ENCODE peak calls at places on chromosome 2, in ten cellular contexts. One of them, this sample, is unnamed.

GRCh38 chr2:141062016-141062415 is 1068.8 kb downstream of the LRP1B start:
- DNase-seq in midbrain: peak; percentile 33
- DNase-seq in activated T-cell treated with anti-CD3 and anti-CD28 coated beads, Interleukin-2, amount 50 U/mL, for 24 hours: no peak
- DNase-seq in GM23248: no peak
- DNase-seq in left lobe of liver: no peak
- DNase-seq in T-cell: no peak
- DNase-seq in activated CD4-positive, alpha-beta T cell treated with anti-CD3 and anti-CD28 coated beads, Interleukin-2, amount 10 ng/mL, durations not matched to agents 24 days and 14 days: no peak
- DNase-seq in heart right ventricle: no peak
- DNase-seq in smooth muscle cell of the brain vasculature: no peak
- DNase-seq in tibial nerve: no peak
- DNase-seq in this sample: no peak

GRCh38 chr2:20689428-20690264 is 22.7 kb downstream of the GDF7 start:
- DNase-seq in activated T-cell treated with anti-CD3 and anti-CD28 coated beads, Interleukin-2, amount 50 U/mL, for 24 hours: no peak
- DNase-seq in left lobe of liver: no peak
- DNase-seq in smooth muscle cell of the brain vasculature: no peak
- DNase-seq in activated CD4-positive, alpha-beta T cell treated with anti-CD3 and anti-CD28 coated beads, Interleukin-2, amount 10 ng/mL, durations not matched to agents 24 days and 14 days: no peak
- DNase-seq in tibial nerve: no peak
- DNase-seq in midbrain: no peak
- DNase-seq in heart right ventricle: no peak
- DNase-seq in GM23248: no peak
- DNase-seq in T-cell: no peak
- DNase-seq in this sample: no peak

GRCh38 chr2:42101641-42102605 is 54.1 kb downstream of the PKDCC start:
- DNase-seq in activated CD4-positive, alpha-beta T cell treated with anti-CD3 and anti-CD28 coated beads, Interleukin-2, amount 10 ng/mL, durations not matched to agents 24 days and 14 days: peak; percentile 98
- DNase-seq in left lobe of liver: peak; percentile 75
- DNase-seq in tibial nerve: peak; percentile 65
- DNase-seq in smooth muscle cell of the brain vasculature: no peak
- DNase-seq in GM23248: peak; percentile 82
- DNase-seq in midbrain: no peak
- DNase-seq in activated T-cell treated with anti-CD3 and anti-CD28 coated beads, Interleukin-2, amount 50 U/mL, for 24 hours: peak; percentile 90
- DNase-seq in T-cell: peak; percentile 88
- DNase-seq in heart right ventricle: peak; percentile 57
- DNase-seq in this sample: no peak

GRCh38 chr2:151774506-151774905 is 40.2 kb upstream of the NEB start:
- DNase-seq in heart right ventricle: no peak
- DNase-seq in smooth muscle cell of the brain vasculature: no peak
- DNase-seq in left lobe of liver: no peak
- DNase-seq in tibial nerve: no peak
- DNase-seq in T-cell: no peak
- DNase-seq in activated T-cell treated with anti-CD3 and anti-CD28 coated beads, Interleukin-2, amount 50 U/mL, for 24 hours: no peak
- DNase-seq in activated CD4-positive, alpha-beta T cell treated with anti-CD3 and anti-CD28 coated beads, Interleukin-2, amount 10 ng/mL, durations not matched to agents 24 days and 14 days: no peak
- DNase-seq in midbrain: no peak
- DNase-seq in GM23248: peak; percentile 83
- DNase-seq in this sample: no peak

GRCh38 chr2:151991010-151991409 is 107.8 kb downstream of the CACNB4 start:
- DNase-seq in activated CD4-positive, alpha-beta T cell treated with anti-CD3 and anti-CD28 coated beads, Interleukin-2, amount 10 ng/mL, durations not matched to agents 24 days and 14 days: no peak
- DNase-seq in tibial nerve: no peak
- DNase-seq in T-cell: no peak
- DNase-seq in smooth muscle cell of the brain vasculature: no peak
- DNase-seq in GM23248: no peak
- DNase-seq in heart right ventricle: no peak
- DNase-seq in left lobe of liver: no peak
- DNase-seq in activated T-cell treated with anti-CD3 and anti-CD28 coated beads, Interleukin-2, amount 50 U/mL, for 24 hours: no peak
- DNase-seq in midbrain: no peak
- DNase-seq in this sample: no peak

GRCh38 chr2:9360701-9361100 is 62.6 kb downstream of the ITGB1BP1 start:
- DNase-seq in smooth muscle cell of the brain vasculature: no peak
- DNase-seq in activated CD4-positive, alpha-beta T cell treated with anti-CD3 and anti-CD28 coated beads, Interleukin-2, amount 10 ng/mL, durations not matched to agents 24 days and 14 days: no peak
- DNase-seq in tibial nerve: no peak
- DNase-seq in T-cell: no peak
- DNase-seq in activated T-cell treated with anti-CD3 and anti-CD28 coated beads, Interleukin-2, amount 50 U/mL, for 24 hours: no peak
- DNase-seq in GM23248: peak; percentile 57
- DNase-seq in heart right ventricle: no peak
- DNase-seq in left lobe of liver: no peak
- DNase-seq in midbrain: no peak
- DNase-seq in this sample: no peak

GRCh38 chr2:127508621-127509034 is 17.7 kb downstream of the IWS1 start:
- DNase-seq in smooth muscle cell of the brain vasculature: peak; percentile 86
- DNase-seq in heart right ventricle: peak; percentile 33
- DNase-seq in left lobe of liver: peak; percentile 77
- DNase-seq in activated CD4-positive, alpha-beta T cell treated with anti-CD3 and anti-CD28 coated beads, Interleukin-2, amount 10 ng/mL, durations not matched to agents 24 days and 14 days: no peak
- DNase-seq in activated T-cell treated with anti-CD3 and anti-CD28 coated beads, Interleukin-2, amount 50 U/mL, for 24 hours: no peak
- DNase-seq in midbrain: peak; percentile 77
- DNase-seq in GM23248: peak; percentile 100
- DNase-seq in tibial nerve: peak; percentile 46
- DNase-seq in T-cell: no peak
- DNase-seq in this sample: peak; percentile 63

GRCh38 chr2:165889761-165890242 is 63.8 kb downstream of the TTC21B start:
- DNase-seq in smooth muscle cell of the brain vasculature: no peak
- DNase-seq in activated CD4-positive, alpha-beta T cell treated with anti-CD3 and anti-CD28 coated beads, Interleukin-2, amount 10 ng/mL, durations not matched to agents 24 days and 14 days: no peak
- DNase-seq in T-cell: no peak
- DNase-seq in heart right ventricle: no peak
- DNase-seq in GM23248: no peak
- DNase-seq in midbrain: no peak
- DNase-seq in activated T-cell treated with anti-CD3 and anti-CD28 coated beads, Interleukin-2, amount 50 U/mL, for 24 hours: no peak
- DNase-seq in left lobe of liver: no peak
- DNase-seq in tibial nerve: no peak
- DNase-seq in this sample: no peak

GRCh38 chr2:136376798-136377211 is 258.9 kb upstream of the CXCR4 start:
- DNase-seq in tibial nerve: no peak
- DNase-seq in smooth muscle cell of the brain vasculature: no peak
- DNase-seq in left lobe of liver: no peak
- DNase-seq in heart right ventricle: no peak
- DNase-seq in activated T-cell treated with anti-CD3 and anti-CD28 coated beads, Interleukin-2, amount 50 U/mL, for 24 hours: no peak
- DNase-seq in GM23248: peak; percentile 36
- DNase-seq in activated CD4-positive, alpha-beta T cell treated with anti-CD3 and anti-CD28 coated beads, Interleukin-2, amount 10 ng/mL, durations not matched to agents 24 days and 14 days: peak; percentile 61
- DNase-seq in midbrain: no peak
- DNase-seq in T-cell: no peak
- DNase-seq in this sample: no peak

GRCh38 chr2:160347269-160347863 is 146.2 kb downstream of the RBMS1 start:
- DNase-seq in tibial nerve: no peak
- DNase-seq in activated T-cell treated with anti-CD3 and anti-CD28 coated beads, Interleukin-2, amount 50 U/mL, for 24 hours: no peak
- DNase-seq in T-cell: no peak
- DNase-seq in heart right ventricle: no peak
- DNase-seq in GM23248: no peak
- DNase-seq in midbrain: no peak
- DNase-seq in smooth muscle cell of the brain vasculature: no peak
- DNase-seq in activated CD4-positive, alpha-beta T cell treated with anti-CD3 and anti-CD28 coated beads, Interleukin-2, amount 10 ng/mL, durations not matched to agents 24 days and 14 days: no peak
- DNase-seq in left lobe of liver: no peak
- DNase-seq in this sample: no peak

This sample was measured in NCI-H2081.